ENCODE peak calls at places on chromosomes 3 and 15, in six cellular contexts. P is cardiac septum, C is tibial artery, R is H54, V is neuronal stem cell, F is ureter. W is an unnamed sample.

GRCh38 chr3:23655749-23656148 is 150.0 kb upstream of the UBE2E1 start:
- DNase-seq in V (no peak), P (no peak), R (no peak), C (no peak), F (no peak), W (no peak)

GRCh38 chr15:52656412-52656811 is 22.8 kb downstream of the ATOSA start:
- DNase-seq in P (no peak), V (no peak), F (no peak), C (no peak), R (no peak), W (no peak)

GRCh38 chr15:66927326-66928077 is 137.9 kb upstream of the SMAD3 start:
- DNase-seq in R (no peak), V (no peak), F (no peak), C (no peak), P (no peak), W (no peak)

GRCh38 chr3:132196113-132196512 is 121.1 kb upstream of the ACP3 start:
- DNase-seq in R (no peak), C (no peak), P (no peak), V (no peak), F (no peak), W (no peak)

GRCh38 chr3:101070260-101071121 is 77.3 kb upstream of the ABI3BP start:
- DNase-seq in F (no peak), P (no peak), R (no peak), V (peak), C (no peak), W (peak)

GRCh38 chr15:40283615-40284306 is 897 bp upstream of the ANKRD63 start:
- DNase-seq in R (no peak), F (no peak), V (no peak), P (no peak), C (no peak), W (no peak)

GRCh38 chr3:29156071-29156715 is 124.7 kb upstream of the RBMS3 start:
- DNase-seq in C (no peak), R (no peak), V (peak), P (no peak), F (no peak), W (no peak)

GRCh38 chr15:67174864-67175573 is 79.4 kb downstream of the AAGAB start:
- DNase-seq in V (no peak), F (no peak), C (peak), R (peak), P (no peak), W (no peak)

GRCh38 chr15:67822537-67823370 is 2.6 kb upstream of the SKOR1 start:
- DNase-seq in R (no peak), V (no peak), P (no peak), F (no peak), C (no peak), W (peak)

GRCh38 chr15:68691667-68692066 is 112.9 kb downstream of the CORO2B start:
- DNase-seq in V (no peak), R (no peak), F (peak), C (no peak), P (no peak), W (no peak)

GRCh38 chr3:71197841-71198565 is 385.5 kb downstream of the FOXP1 start:
- DNase-seq in P (no peak), F (no peak), V (no peak), R (no peak), C (no peak), W (no peak)

GRCh38 chr15:55535436-55535835 is 27.4 kb upstream of the DNAAF4 start:
- DNase-seq in R (no peak), F (no peak), C (no peak), P (no peak), V (no peak), W (no peak)

GRCh38 chr3:152460936-152461335 is 192.2 kb downstream of the MBNL1 start:
- DNase-seq in V (no peak), R (no peak), F (no peak), C (no peak), P (no peak), W (no peak)

GRCh38 chr15:64527263-64527984 is 67.0 kb downstream of the ZNF609 start:
- DNase-seq in C (no peak), P (no peak), V (no peak), F (no peak), R (peak), W (no peak)

GRCh38 chr3:29099775-29100174 is 181.1 kb upstream of the RBMS3 start:
- DNase-seq in R (no peak), C (no peak), P (no peak), F (no peak), V (no peak), W (no peak)

GRCh38 chr3:34276342-34276741 is 477.9 kb downstream of the PDCD6IP start:
- DNase-seq in V (no peak), P (no peak), R (no peak), F (no peak), C (no peak), W (no peak)

GRCh38 chr3:55904716-55905115 is 417.6 kb upstream of the WNT5A start:
- DNase-seq in V (no peak), R (no peak), C (no peak), F (no peak), P (no peak), W (no peak)

GRCh38 chr3:101495552-101495951 is 17.5 kb downstream of the SENP7 start:
- DNase-seq in P (no peak), F (no peak), V (no peak), R (no peak), C (no peak), W (no peak)

GRCh38 chr15:85757073-85757938 is 37.4 kb downstream of the KLHL25 start:
- DNase-seq in P (peak), V (no peak), F (no peak), C (no peak), R (no peak), W (no peak)

GRCh38 chr3:127455541-127456450 is 134.7 kb downstream of the TPRA1 start:
- DNase-seq in F (peak), C (peak), R (peak), P (peak), V (peak), W (peak)

GRCh38 chr3:8619548-8619947 is 25.1 kb downstream of the SSUH2 start:
- DNase-seq in V (no peak), P (no peak), C (no peak), F (no peak), R (no peak), W (no peak)

GRCh38 chr15:70241031-70241430 is 143.3 kb upstream of the TLE3 start:
- DNase-seq in P (no peak), R (no peak), F (no peak), C (no peak), V (no peak), W (no peak)

GRCh38 chr15:67690936-67691335 is 134.4 kb upstream of the SKOR1 start:
- DNase-seq in C (no peak), P (no peak), V (no peak), F (no peak), R (no peak), W (no peak)

GRCh38 chr15:69134841-69135240 is 25.6 kb upstream of the GLCE start:
- DNase-seq in V (no peak), R (no peak), F (no peak), P (no peak), C (no peak), W (no peak)

GRCh38 chr3:73520931-73521461 is 103.7 kb downstream of the PDZRN3 start:
- DNase-seq in P (no peak), C (peak), R (no peak), F (peak), V (no peak), W (no peak)

GRCh38 chr15:70852501-70853269 is 1.3 kb downstream of the LARP6 start:
- DNase-seq in C (no peak), R (peak), P (no peak), V (no peak), F (no peak), W (no peak)

GRCh38 chr3:42110631-42111030 is 19.5 kb downstream of the TRAK1 start:
- DNase-seq in V (no peak), F (no peak), P (peak), R (no peak), C (no peak), W (no peak)

GRCh38 chr3:191348098-191348497 is 17.8 kb upstream of the UTS2B start:
- DNase-seq in R (no peak), P (no peak), C (no peak), V (no peak), F (no peak), W (no peak)

GRCh38 chr15:64806509-64806908 is 18.9 kb downstream of the PIF1 start:
- DNase-seq in C (no peak), V (no peak), F (no peak), P (no peak), R (no peak), W (no peak)

GRCh38 chr3:150544040-150544439 is 2.3 kb downstream of the SERP1 start:
- DNase-seq in P (no peak), R (peak), F (no peak), V (no peak), C (no peak), W (no peak)

GRCh38 chr3:59654120-59654952 is 604.5 kb upstream of the CFAP20DC start:
- DNase-seq in C (peak), R (no peak), P (no peak), F (peak), V (no peak), W (no peak)

GRCh38 chr15:92907880-92908279 is 7.8 kb downstream of the CHD2 start:
- DNase-seq in V (no peak), C (peak), R (no peak), P (no peak), F (no peak), W (no peak)

GRCh38 chr15:45583731-45584639 is 3.2 kb upstream of the BLOC1S6 start:
- DNase-seq in P (no peak), C (no peak), R (no peak), F (no peak), V (no peak), W (no peak)

GRCh38 chr3:128874481-128875180 is 4.8 kb upstream of the ACAD9 start:
- DNase-seq in C (no peak), R (no peak), P (no peak), V (no peak), F (no peak), W (no peak)

GRCh38 chr3:55824406-55824805 is 337.3 kb upstream of the WNT5A start:
- DNase-seq in C (no peak), F (no peak), R (no peak), P (no peak), V (no peak), W (no peak)

W was measured in endothelial cell.